ENCODE peak calls at places on chromosomes 6 and 20, in six cellular contexts. R, S, B, L, J and T are unnamed samples.

GRCh38 chr20:37584238-37584807 is 56.6 kb upstream of the BLCAP start:
- DNase-seq in R (no peak), S (no peak), B (no peak), L (no peak), J (no peak), T (no peak)

GRCh38 chr6:132161283-132161682 is 210.1 kb upstream of the CCN2 start:
- DNase-seq in R (no peak), S (peak; percentile 7), B (no peak), L (no peak), J (peak; percentile 68), T (no peak)

GRCh38 chr6:40395066-40395697 is 192.0 kb downstream of the LRFN2 start:
- DNase-seq in R (no peak), S (no peak), B (no peak), L (no peak), J (no peak), T (no peak)

GRCh38 chr6:99425647-99426453 is 742 bp upstream of the PNISR start:
- DNase-seq in R (peak; percentile 66), S (peak; percentile 52), B (peak; percentile 80), L (peak; percentile 88), J (peak; percentile 82), T (peak; percentile 82)

GRCh38 chr20:32543570-32544259 is 41.4 kb downstream of the NOL4L start:
- DNase-seq in R (no peak), S (no peak), B (no peak), L (no peak), J (no peak), T (no peak)

GRCh38 chr20:23122959-23123655 is 37.0 kb upstream of the CD93 start:
- DNase-seq in R (no peak), S (no peak), B (no peak), L (no peak), J (no peak), T (no peak)

GRCh38 chr6:84768442-84769174 is 4.2 kb upstream of the TBX18 start:
- DNase-seq in R (no peak), S (no peak), B (peak; percentile 18), L (no peak), J (peak; percentile 31), T (peak; percentile 44)

GRCh38 chr6:37758234-37758633 is 60.6 kb upstream of the MDGA1 start:
- DNase-seq in R (no peak), S (no peak), B (no peak), L (no peak), J (no peak), T (no peak)

GRCh38 chr20:36318166-36318565 is 12.0 kb downstream of the DLGAP4 start:
- DNase-seq in R (no peak), S (no peak), B (no peak), L (no peak), J (no peak), T (no peak)

GRCh38 chr20:50193169-50193850 is 2.7 kb downstream of the CEBPB start:
- DNase-seq in R (no peak), S (no peak), B (no peak), L (no peak), J (peak; percentile 43), T (no peak)

GRCh38 chr6:154404791-154405400 is 48.3 kb upstream of the IPCEF1 start:
- DNase-seq in R (no peak), S (no peak), B (no peak), L (no peak), J (peak; percentile 57), T (no peak)

GRCh38 chr6:153028261-153028660 is 25.8 kb upstream of the MTRF1L start:
- DNase-seq in R (no peak), S (no peak), B (no peak), L (no peak), J (peak; percentile 5), T (no peak)